ENCODE peak calls at places on chromosomes 4 and X, in six cellular contexts. G is posterior cingulate gyrus, O is omental fat pad, X is T-helper 1 cell, K is immature natural killer cell, V is fibroblast of mammary gland. F is an unnamed sample.

GRCh38 chr4:48093949-48094550 is 40.0 kb downstream of the TXK start:
- DNase-seq in G (no peak), O (no peak), X (no peak), K (no peak), V (no peak), F (no peak)

GRCh38 chr4:139763668-139764067 is 98.0 kb downstream of the MGST2 start:
- DNase-seq in G (no peak), O (no peak), X (no peak), K (no peak), V (no peak), F (no peak)

GRCh38 chr4:156765277-156765676 is 206.3 kb downstream of the PDGFC start:
- DNase-seq in G (no peak), O (no peak), X (no peak), K (no peak), V (no peak), F (no peak)

GRCh38 chrX:1554469-1555210 is 17.7 kb upstream of the P2RY8 start:
- DNase-seq in G (no peak), O (no peak), X (peak; percentile 89), K (peak; percentile 47), V (no peak), F (peak; percentile 39)

GRCh38 chr4:145881991-145882390 is 56.6 kb downstream of the ZNF827 start:
- DNase-seq in G (no peak), O (no peak), X (no peak), K (no peak), V (no peak), F (no peak)

GRCh38 chr4:13891544-13891939 is 264.0 kb upstream of the BOD1L1 start:
- DNase-seq in G (no peak), O (no peak), X (no peak), K (no peak), V (peak; percentile 76), F (no peak)

GRCh38 chrX:123927845-123928244 is 33.7 kb upstream of the STAG2 start:
- DNase-seq in G (no peak), O (no peak), X (no peak), K (no peak), V (no peak), F (no peak)

GRCh38 chr4:99653921-99654890 is 3.4 kb downstream of the C4orf54 start:
- DNase-seq in G (no peak), O (no peak), X (no peak), K (no peak), V (no peak), F (no peak)

GRCh38 chr4:112823141-112823540 is 186.2 kb downstream of the LARP7 start:
- DNase-seq in G (no peak), O (no peak), X (no peak), K (no peak), V (no peak), F (no peak)

GRCh38 chr4:109169160-109169559 is 133.3 kb downstream of the COL25A1 start:
- DNase-seq in G (no peak), O (no peak), X (no peak), K (no peak), V (peak; percentile 28), F (no peak)

GRCh38 chr4:106775636-106776035 is 260.5 kb downstream of the DKK2 start:
- DNase-seq in G (no peak), O (no peak), X (no peak), K (no peak), V (no peak), F (no peak)

GRCh38 chr4:123352240-123352945 is 44.2 kb upstream of the SPRY1 start:
- DNase-seq in G (no peak), O (no peak), X (no peak), K (no peak), V (peak; percentile 62), F (no peak)

GRCh38 chr4:153564630-153565525 is 98.7 kb downstream of the TMEM131L start:
- DNase-seq in G (peak; percentile 20), O (no peak), X (no peak), K (no peak), V (peak; percentile 40), F (no peak)

GRCh38 chr4:3708611-3709010 is 57.6 kb upstream of the ADRA2C start:
- DNase-seq in G (no peak), O (no peak), X (no peak), K (no peak), V (no peak), F (no peak)

GRCh38 chr4:108700358-108700757 is 50.0 kb downstream of the OSTC start:
- DNase-seq in G (no peak), O (no peak), X (no peak), K (no peak), V (peak; percentile 53), F (no peak)

GRCh38 chr4:94540476-94540875 is 88.7 kb downstream of the PDLIM5 start:
- DNase-seq in G (no peak), O (no peak), X (no peak), K (no peak), V (no peak), F (no peak)

GRCh38 chr4:108370291-108370690 is 201.6 kb upstream of the LEF1 start:
- DNase-seq in G (no peak), O (no peak), X (no peak), K (peak; percentile 63), V (no peak), F (no peak)

F was measured in effector CD4-positive, alpha-beta T cell.